ENCODE peak calls at places on chromosomes 2 and 18, in six cellular contexts. One of them, this sample, is unnamed.

GRCh38 chr2:171522057-171522803 is at the start of gene CYBRD1:
- DNase-seq in stimulated activated CD4-positive, alpha-beta T cell treated with anti-CD3 and anti-CD28 coated beads, Interleukin-4, amount 100 ng/mL, for 4 hours: no peak
- DNase-seq in endothelial cell: no peak
- DNase-seq in stomach: peak; percentile 83
- DNase-seq in epithelial cell of prostate: no peak
- DNase-seq in HT1080: peak; percentile 84
- DNase-seq in this sample: peak; percentile 26

GRCh38 chr2:102442967-102443828 is 20.2 kb downstream of the IL18RAP start:
- DNase-seq in stimulated activated CD4-positive, alpha-beta T cell treated with anti-CD3 and anti-CD28 coated beads, Interleukin-4, amount 100 ng/mL, for 4 hours: peak; percentile 55
- DNase-seq in stomach: no peak
- DNase-seq in epithelial cell of prostate: no peak
- DNase-seq in endothelial cell: peak; percentile 33
- DNase-seq in HT1080: peak; percentile 5
- DNase-seq in this sample: peak; percentile 6

GRCh38 chr2:219369447-219369861 is 18.3 kb downstream of the DNPEP start:
- DNase-seq in endothelial cell: no peak
- DNase-seq in epithelial cell of prostate: peak; percentile 51
- DNase-seq in stimulated activated CD4-positive, alpha-beta T cell treated with anti-CD3 and anti-CD28 coated beads, Interleukin-4, amount 100 ng/mL, for 4 hours: no peak
- DNase-seq in stomach: peak; percentile 34
- DNase-seq in HT1080: no peak
- DNase-seq in this sample: no peak

GRCh38 chr18:63515279-63515678 is 26.9 kb upstream of the SERPINB12 start:
- DNase-seq in stomach: no peak
- DNase-seq in stimulated activated CD4-positive, alpha-beta T cell treated with anti-CD3 and anti-CD28 coated beads, Interleukin-4, amount 100 ng/mL, for 4 hours: no peak
- DNase-seq in epithelial cell of prostate: no peak
- DNase-seq in HT1080: no peak
- DNase-seq in endothelial cell: no peak
- DNase-seq in this sample: no peak

GRCh38 chr2:207765960-207766582 is 3.6 kb downstream of the FZD5 start:
- DNase-seq in epithelial cell of prostate: no peak
- DNase-seq in HT1080: no peak
- DNase-seq in endothelial cell: no peak
- DNase-seq in stimulated activated CD4-positive, alpha-beta T cell treated with anti-CD3 and anti-CD28 coated beads, Interleukin-4, amount 100 ng/mL, for 4 hours: no peak
- DNase-seq in stomach: no peak
- DNase-seq in this sample: no peak

GRCh38 chr2:52831216-52831615 is 936.4 kb upstream of the CHAC2 start:
- DNase-seq in epithelial cell of prostate: no peak
- DNase-seq in stomach: no peak
- DNase-seq in HT1080: no peak
- DNase-seq in stimulated activated CD4-positive, alpha-beta T cell treated with anti-CD3 and anti-CD28 coated beads, Interleukin-4, amount 100 ng/mL, for 4 hours: no peak
- DNase-seq in endothelial cell: no peak
- DNase-seq in this sample: no peak

GRCh38 chr18:67243799-67244587 is 272.5 kb downstream of the DSEL start:
- DNase-seq in stimulated activated CD4-positive, alpha-beta T cell treated with anti-CD3 and anti-CD28 coated beads, Interleukin-4, amount 100 ng/mL, for 4 hours: no peak
- DNase-seq in endothelial cell: no peak
- DNase-seq in epithelial cell of prostate: no peak
- DNase-seq in stomach: no peak
- DNase-seq in HT1080: peak; percentile 32
- DNase-seq in this sample: peak; percentile 23

GRCh38 chr18:44792456-44793080 is 111.9 kb downstream of the SETBP1 start:
- DNase-seq in stomach: no peak
- DNase-seq in stimulated activated CD4-positive, alpha-beta T cell treated with anti-CD3 and anti-CD28 coated beads, Interleukin-4, amount 100 ng/mL, for 4 hours: no peak
- DNase-seq in HT1080: no peak
- DNase-seq in epithelial cell of prostate: no peak
- DNase-seq in endothelial cell: peak; percentile 37
- DNase-seq in this sample: no peak

GRCh38 chr2:24986397-24986796 is 14.6 kb upstream of the DNAJC27 start:
- DNase-seq in HT1080: no peak
- DNase-seq in endothelial cell: no peak
- DNase-seq in epithelial cell of prostate: no peak
- DNase-seq in stimulated activated CD4-positive, alpha-beta T cell treated with anti-CD3 and anti-CD28 coated beads, Interleukin-4, amount 100 ng/mL, for 4 hours: no peak
- DNase-seq in stomach: no peak
- DNase-seq in this sample: no peak